ENCODE peak calls at places on chromosomes 11 and 22, in nine cellular contexts. U is stomach, F is IMR-90, L is Peyer's patch, A is ovary, N is spleen, Z is tibial nerve, R is right lobe of liver, W is prostate gland. H is an unnamed sample.

GRCh38 chr11:125274774-125275173 is 110.2 kb downstream of the PKNOX2 start:
- DNase-seq in F (no peak), A (no peak), L (no peak), Z (no peak), R (no peak), W (no peak), U (no peak), N (no peak), H (no peak)

GRCh38 chr22:17751596-17751995 is 22.7 kb downstream of the BID start:
- DNase-seq in L (no peak), N (no peak), F (no peak), Z (no peak), A (no peak), R (no peak), U (no peak), W (no peak), H (no peak)

GRCh38 chr22:22600862-22601261 is 41.8 kb upstream of the PRAME start:
- DNase-seq in Z (no peak), W (no peak), R (no peak), U (no peak), L (no peak), N (no peak), A (no peak), F (no peak), H (no peak)

GRCh38 chr11:21121991-21122390 is 452.6 kb downstream of the NELL1 start:
- DNase-seq in A (no peak), Z (no peak), R (no peak), U (no peak), W (no peak), F (no peak), N (no peak), L (no peak), H (no peak)

GRCh38 chr11:131375936-131376335 is 5.5 kb downstream of the NTM start:
- DNase-seq in W (no peak), L (no peak), A (no peak), N (no peak), U (no peak), F (no peak), R (no peak), Z (no peak), H (no peak)

GRCh38 chr11:102589047-102589459 is 36.1 kb downstream of the MMP20 start:
- DNase-seq in W (no peak), Z (no peak), L (no peak), F (no peak), U (no peak), A (no peak), R (no peak), N (no peak), H (no peak)

GRCh38 chr11:19820100-19820499 is 107.5 kb downstream of the NAV2 start:
- DNase-seq in R (no peak), Z (no peak), W (no peak), U (no peak), A (no peak), F (peak; percentile 29), L (no peak), N (no peak), H (no peak)

GRCh38 chr11:72773291-72773690 is 20.6 kb downstream of the STARD10 start:
- DNase-seq in A (peak; percentile 62), L (no peak), W (no peak), R (no peak), N (no peak), Z (no peak), U (no peak), F (peak; percentile 93), H (no peak)

GRCh38 chr11:70524096-70524922 is 126.0 kb downstream of the CTTN start:
- DNase-seq in Z (no peak), L (peak; percentile 30), A (peak; percentile 7), N (peak; percentile 49), W (no peak), R (peak; percentile 3), U (no peak), F (peak; percentile 18), H (no peak)

GRCh38 chr11:70523384-70524095 is 125.2 kb downstream of the CTTN start:
- DNase-seq in L (peak; percentile 33), Z (no peak), N (peak; percentile 61), R (peak; percentile 9), U (no peak), A (peak; percentile 0), W (no peak), F (no peak), H (no peak)

GRCh38 chr11:70521475-70522260 is 123.3 kb downstream of the CTTN start:
- DNase-seq in L (peak; percentile 25), F (no peak), N (peak; percentile 41), U (no peak), Z (no peak), A (peak; percentile 2), R (peak; percentile 11), W (no peak), H (no peak)

GRCh38 chr11:70522613-70523311 is 124.4 kb downstream of the CTTN start:
- DNase-seq in F (no peak), A (peak; percentile 2), U (peak; percentile 31), R (peak; percentile 14), Z (no peak), W (no peak), L (peak; percentile 46), N (peak; percentile 59), H (no peak)

DNA sequence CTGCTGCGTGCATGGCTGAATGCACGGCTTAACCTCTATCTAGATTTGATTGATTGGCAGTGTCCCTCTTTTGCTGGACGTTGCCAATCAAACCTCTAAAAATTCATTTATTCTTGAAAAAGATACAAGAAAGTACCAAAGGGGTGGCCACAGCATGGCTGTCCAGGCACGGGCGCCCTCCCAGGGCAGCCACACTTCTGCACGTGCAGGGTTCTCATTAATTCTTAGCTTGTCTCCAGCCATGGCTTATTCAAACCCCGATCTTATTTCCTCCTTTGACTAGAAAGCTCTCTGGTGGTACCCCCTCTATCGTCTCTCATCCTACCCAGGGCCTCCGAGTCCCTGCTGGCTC is 123.9 kb downstream of the CTTN start:
- DNase-seq in Z (no peak), R (no peak), W (no peak), F (no peak), U (no peak), L (no peak), A (no peak), N (peak; percentile 8), H (no peak)
- TF ChIP-seq POLR2A in Z (no peak), R (no peak), W (no peak), F (no peak), U (no peak), L (no peak), A (no peak), N (no peak), H (no peak)

GRCh38 chr11:61447601-61448551 is 18.0 kb downstream of the SDHAF2 start:
- DNase-seq in R (no peak), F (peak; percentile 50), L (no peak), A (no peak), U (no peak), Z (no peak), W (no peak), N (no peak), H (no peak)
- H3K27ac ChIP-seq in R (no peak overlapping the region), F (no peak overlapping the region), L (no peak overlapping the region), A (no peak overlapping the region), U (peak overlapping the region; percentile 63), Z (no peak overlapping the region), W (no peak overlapping the region), N (no peak overlapping the region), H (no peak overlapping the region)

GRCh38 chr11:82810326-82810725 is 76.7 kb upstream of the FAM181B start:
- DNase-seq in A (no peak), U (no peak), L (no peak), N (no peak), F (no peak), W (no peak), Z (no peak), R (no peak), H (no peak)

GRCh38 chr11:82814379-82814778 is 80.7 kb upstream of the FAM181B start:
- DNase-seq in N (no peak), L (no peak), R (no peak), U (no peak), Z (no peak), A (no peak), W (no peak), F (no peak), H (no peak)

GRCh38 chr11:82807646-82808045 is 74.0 kb upstream of the FAM181B start:
- DNase-seq in F (no peak), Z (no peak), N (no peak), U (no peak), W (no peak), R (no peak), L (no peak), A (no peak), H (no peak)

GRCh38 chr11:82811369-82811768 is 77.7 kb upstream of the FAM181B start:
- DNase-seq in W (no peak), Z (no peak), F (no peak), N (no peak), U (no peak), L (no peak), R (no peak), A (no peak), H (no peak)

DNA sequence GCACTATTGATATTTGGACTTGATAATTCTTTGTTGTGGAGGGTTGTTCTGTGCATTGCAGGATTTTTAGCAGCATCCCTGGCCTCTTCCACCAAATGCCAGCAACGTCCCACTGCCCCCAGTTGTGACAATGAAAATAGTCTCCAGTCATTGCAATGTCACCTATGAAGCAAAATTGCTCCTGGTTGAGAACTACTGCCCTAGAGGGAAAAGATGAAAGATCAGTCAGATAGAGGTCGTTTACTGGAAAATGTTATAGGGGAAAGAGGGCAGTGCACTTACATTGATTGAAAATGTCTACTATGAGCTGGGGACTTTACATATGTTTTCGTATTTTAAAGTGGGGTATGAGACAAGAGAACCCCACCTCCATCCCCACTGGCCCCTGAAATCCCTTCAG is 77.1 kb upstream of the FAM181B start:
- DNase-seq in W (no peak), N (no peak), U (no peak), R (no peak), A (no peak), L (no peak), Z (no peak), F (no peak), H (no peak)
- H3K27me3 ChIP-seq in W (no peaks in the 10 kb centered on the region), N (peaks cover 36% of the 10 kb centered on the region), U (no peaks in the 10 kb centered on the region), R (no peaks in the 10 kb centered on the region), A (no peaks in the 10 kb centered on the region), L (no peaks in the 10 kb centered on the region), Z (no peaks in the 10 kb centered on the region), F (peaks cover 17% of the 10 kb centered on the region), H (no peaks in the 10 kb centered on the region)

GRCh38 chr22:39265143-39265542 is 20.4 kb upstream of the PDGFB start:
- DNase-seq in A (no peak), Z (no peak), U (no peak), W (no peak), F (no peak), R (no peak), N (no peak), L (no peak), H (no peak)

GRCh38 chr22:39266398-39267030 is 21.7 kb upstream of the PDGFB start:
- DNase-seq in Z (no peak), W (no peak), R (no peak), A (no peak), F (peak; percentile 64), U (no peak), N (no peak), L (no peak), H (no peak)

GRCh38 chr22:39264344-39265116 is 19.7 kb upstream of the PDGFB start:
- DNase-seq in W (no peak), U (no peak), Z (peak; percentile 42), A (no peak), L (no peak), F (no peak), R (peak; percentile 59), N (no peak), H (no peak)

GRCh38 chr22:39259698-39260097 is 14.9 kb upstream of the PDGFB start:
- DNase-seq in Z (no peak), A (no peak), N (no peak), U (no peak), L (no peak), W (no peak), F (no peak), R (no peak), H (no peak)

DNA sequence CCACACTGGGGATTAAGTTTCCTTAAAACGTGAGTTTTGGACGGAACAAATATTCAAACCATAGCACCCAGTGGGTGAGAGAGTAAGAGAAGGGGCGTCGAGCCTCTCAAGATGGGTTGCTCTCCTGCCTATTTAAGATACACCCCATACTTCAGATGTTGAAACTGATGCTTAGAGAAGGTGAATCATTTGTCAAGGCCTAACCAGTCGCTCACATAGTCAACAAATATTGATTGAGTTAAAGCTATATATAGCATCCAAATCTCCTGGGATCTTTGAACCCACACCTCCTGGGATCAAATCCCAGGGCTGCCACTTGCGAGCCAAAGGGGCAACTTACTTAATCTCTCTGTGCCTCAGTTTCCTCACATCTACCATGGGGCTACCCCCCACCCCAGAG is 18.8 kb upstream of the PDGFB start:
- DNase-seq in A (no peak), N (no peak), W (no peak), F (no peak), R (no peak), U (no peak), Z (no peak), L (no peak), H (no peak)
- TF ChIP-seq POLR2A in A (no peak), N (no peak), W (no peak), F (no peak), R (no peak), U (no peak), Z (no peak), L (no peak), H (no peak)